ENCODE peak calls at places on chromosomes 7 and 10, in five cellular contexts. One of them, this sample, is unnamed.

GRCh38 chr10:121324678-121325213 is 273.5 kb downstream of the FGFR2 start:
- DNase-seq in NCI-H774: no peak
- DNase-seq in dermis microvascular lymphatic vessel endothelial cell: no peak
- DNase-seq in EL: no peak
- DNase-seq in memory B cell: no peak
- DNase-seq in this sample: no peak

GRCh38 chr7:102012941-102013461 is 195.6 kb downstream of the CUX1 start:
- DNase-seq in NCI-H774: no peak
- DNase-seq in EL: no peak
- DNase-seq in dermis microvascular lymphatic vessel endothelial cell: no peak
- DNase-seq in memory B cell: no peak
- DNase-seq in this sample: no peak

GRCh38 chr10:86968271-86968993 is at the start of gene ADIRF:
- DNase-seq in dermis microvascular lymphatic vessel endothelial cell: no peak
- DNase-seq in EL: peak; percentile 48
- DNase-seq in NCI-H774: no peak
- DNase-seq in memory B cell: no peak
- DNase-seq in this sample: no peak

GRCh38 chr10:42753507-42754154 is 29.0 kb upstream of the BMS1 start:
- DNase-seq in EL: peak; percentile 7
- DNase-seq in memory B cell: no peak
- DNase-seq in dermis microvascular lymphatic vessel endothelial cell: peak; percentile 78
- DNase-seq in NCI-H774: no peak
- DNase-seq in this sample: peak; percentile 18

GRCh38 chr7:86667732-86668131 is 24.0 kb downstream of the GRM3 start:
- DNase-seq in dermis microvascular lymphatic vessel endothelial cell: no peak
- DNase-seq in NCI-H774: no peak
- DNase-seq in memory B cell: no peak
- DNase-seq in EL: no peak
- DNase-seq in this sample: no peak

GRCh38 chr7:151715661-151716338 is 161.1 kb downstream of the PRKAG2 start:
- DNase-seq in NCI-H774: no peak
- DNase-seq in EL: no peak
- DNase-seq in dermis microvascular lymphatic vessel endothelial cell: no peak
- DNase-seq in memory B cell: no peak
- DNase-seq in this sample: no peak

GRCh38 chr10:132877473-132877872 is 64.9 kb downstream of the CFAP46 start:
- DNase-seq in EL: no peak
- DNase-seq in NCI-H774: no peak
- DNase-seq in memory B cell: no peak
- DNase-seq in dermis microvascular lymphatic vessel endothelial cell: no peak
- DNase-seq in this sample: no peak

GRCh38 chr7:46463170-46463569 is 542.1 kb upstream of the IGFBP3 start:
- DNase-seq in EL: no peak
- DNase-seq in memory B cell: no peak
- DNase-seq in NCI-H774: no peak
- DNase-seq in dermis microvascular lymphatic vessel endothelial cell: no peak
- DNase-seq in this sample: no peak

GRCh38 chr10:73368238-73368637 is 9.6 kb upstream of the CFAP70 start:
- DNase-seq in memory B cell: no peak
- DNase-seq in dermis microvascular lymphatic vessel endothelial cell: no peak
- DNase-seq in EL: no peak
- DNase-seq in NCI-H774: no peak
- DNase-seq in this sample: no peak

GRCh38 chr10:52050429-52051047 is 263.5 kb upstream of the DKK1 start:
- DNase-seq in NCI-H774: no peak
- DNase-seq in dermis microvascular lymphatic vessel endothelial cell: no peak
- DNase-seq in EL: no peak
- DNase-seq in memory B cell: no peak
- DNase-seq in this sample: no peak

GRCh38 chr10:43854042-43854441 is 205.4 kb upstream of the ZNF32 start:
- DNase-seq in EL: peak; percentile 96
- DNase-seq in NCI-H774: no peak
- DNase-seq in dermis microvascular lymphatic vessel endothelial cell: no peak
- DNase-seq in memory B cell: no peak
- DNase-seq in this sample: peak; percentile 70

GRCh38 chr7:19815546-19815945 is 42.1 kb upstream of the TMEM196 start:
- DNase-seq in EL: peak; percentile 37
- DNase-seq in dermis microvascular lymphatic vessel endothelial cell: no peak
- DNase-seq in memory B cell: no peak
- DNase-seq in NCI-H774: no peak
- DNase-seq in this sample: no peak

GRCh38 chr7:112550468-112551060 is 69.8 kb downstream of the LSMEM1 start:
- DNase-seq in EL: peak; percentile 56
- DNase-seq in NCI-H774: no peak
- DNase-seq in memory B cell: peak; percentile 32
- DNase-seq in dermis microvascular lymphatic vessel endothelial cell: peak; percentile 66
- DNase-seq in this sample: peak; percentile 70

GRCh38 chr10:33519130-33519860 is 184.8 kb upstream of the NRP1 start:
- DNase-seq in dermis microvascular lymphatic vessel endothelial cell: no peak
- DNase-seq in NCI-H774: no peak
- DNase-seq in EL: no peak
- DNase-seq in memory B cell: no peak
- DNase-seq in this sample: no peak

GRCh38 chr10:132606536-132607316 is 69.1 kb downstream of the INPP5A start:
- DNase-seq in EL: no peak
- DNase-seq in dermis microvascular lymphatic vessel endothelial cell: peak; percentile 51
- DNase-seq in NCI-H774: no peak
- DNase-seq in memory B cell: no peak
- DNase-seq in this sample: no peak

GRCh38 chr10:114643158-114643557 is 14.9 kb downstream of the ABLIM1 start:
- DNase-seq in NCI-H774: no peak
- DNase-seq in memory B cell: no peak
- DNase-seq in EL: no peak
- DNase-seq in dermis microvascular lymphatic vessel endothelial cell: no peak
- DNase-seq in this sample: no peak

GRCh38 chr10:124125305-124126116 is 32.1 kb upstream of the CHST15 start:
- DNase-seq in dermis microvascular lymphatic vessel endothelial cell: no peak
- DNase-seq in memory B cell: no peak
- DNase-seq in EL: peak; percentile 68
- DNase-seq in NCI-H774: no peak
- DNase-seq in this sample: no peak

GRCh38 chr7:42763137-42763551 is 148.7 kb downstream of the C7orf25 start:
- DNase-seq in dermis microvascular lymphatic vessel endothelial cell: no peak
- DNase-seq in memory B cell: no peak
- DNase-seq in NCI-H774: no peak
- DNase-seq in EL: no peak
- DNase-seq in this sample: peak; percentile 43

GRCh38 chr7:116291937-116292336 is 81.6 kb downstream of the TES start:
- DNase-seq in dermis microvascular lymphatic vessel endothelial cell: no peak
- DNase-seq in EL: no peak
- DNase-seq in memory B cell: no peak
- DNase-seq in NCI-H774: no peak
- DNase-seq in this sample: no peak

GRCh38 chr10:67650558-67650957 is 45.4 kb downstream of the CTNNA3 start:
- DNase-seq in EL: no peak
- DNase-seq in dermis microvascular lymphatic vessel endothelial cell: no peak
- DNase-seq in memory B cell: no peak
- DNase-seq in NCI-H774: no peak
- DNase-seq in this sample: no peak

GRCh38 chr7:69049341-69049740 is 548.9 kb upstream of the AUTS2 start:
- DNase-seq in NCI-H774: no peak
- DNase-seq in dermis microvascular lymphatic vessel endothelial cell: no peak
- DNase-seq in EL: no peak
- DNase-seq in memory B cell: no peak
- DNase-seq in this sample: no peak

GRCh38 chr7:100723732-100724275 is 3.5 kb downstream of the EPO start:
- DNase-seq in EL: no peak
- DNase-seq in dermis microvascular lymphatic vessel endothelial cell: no peak
- DNase-seq in NCI-H774: no peak
- DNase-seq in memory B cell: no peak
- DNase-seq in this sample: no peak

GRCh38 chr10:125144693-125145623 is 15.4 kb downstream of the CTBP2 start:
- DNase-seq in dermis microvascular lymphatic vessel endothelial cell: peak; percentile 38
- DNase-seq in EL: peak; percentile 47
- DNase-seq in NCI-H774: no peak
- DNase-seq in memory B cell: no peak
- DNase-seq in this sample: peak; percentile 46

GRCh38 chr7:12162420-12163113 is 48.5 kb upstream of the TMEM106B start:
- DNase-seq in EL: peak; percentile 5
- DNase-seq in memory B cell: no peak
- DNase-seq in dermis microvascular lymphatic vessel endothelial cell: peak; percentile 64
- DNase-seq in NCI-H774: no peak
- DNase-seq in this sample: peak; percentile 82

GRCh38 chr7:103718482-103719415 is 270.7 kb downstream of the RELN start:
- DNase-seq in memory B cell: no peak
- DNase-seq in NCI-H774: no peak
- DNase-seq in EL: peak; percentile 68
- DNase-seq in dermis microvascular lymphatic vessel endothelial cell: peak; percentile 66
- DNase-seq in this sample: peak; percentile 30

GRCh38 chr7:95545007-95545615 is 51.2 kb downstream of the PDK4 start:
- DNase-seq in NCI-H774: no peak
- DNase-seq in EL: peak; percentile 55
- DNase-seq in dermis microvascular lymphatic vessel endothelial cell: peak; percentile 75
- DNase-seq in memory B cell: no peak
- DNase-seq in this sample: peak; percentile 36

GRCh38 chr7:19117081-19117869 is at the start of gene TWIST1:
- DNase-seq in dermis microvascular lymphatic vessel endothelial cell: peak; percentile 19
- DNase-seq in NCI-H774: peak; percentile 51
- DNase-seq in EL: peak; percentile 98
- DNase-seq in memory B cell: no peak
- DNase-seq in this sample: peak; percentile 94

This sample was measured in Daoy.